ENCODE peak calls at places on chromosome 17, in ten cellular contexts. J is NCI-H1092, W is NCI-H1048, K is DMS 273 treated with DMSO at 0.1 percent for 48 hours, B is fibroblast of pulmonary artery, P is sciatic nerve, H is neuronal stem cell, A is non-pigmented ciliary epithelial cell, R is GM04503, T is foreskin keratinocyte. O is an unnamed sample.

GRCh38 chr17:37848690-37849616 is 75.3 kb upstream of the TBC1D3K start:
- DNase-seq in J (no peak), W (no peak), K (no peak), B (peak), P (no peak), H (no peak), A (peak), R (peak), T (peak), O (no peak)

GRCh38 chr17:73223626-73224616 is 31.1 kb downstream of the COG1 start:
- DNase-seq in J (no peak), W (no peak), K (no peak), B (peak), P (no peak), H (no peak), A (no peak), R (no peak), T (no peak), O (no peak)

GRCh38 chr17:8922451-8922850 is 43.1 kb downstream of the PIK3R5 start:
- DNase-seq in J (no peak), W (no peak), K (no peak), B (peak), P (no peak), H (no peak), A (peak), R (peak), T (peak), O (no peak)

GRCh38 chr17:83180264-83180995 is 101.0 kb downstream of the METRNL start:
- DNase-seq in J (no peak), W (no peak), K (no peak), B (no peak), P (peak), H (no peak), A (no peak), R (no peak), T (no peak), O (no peak)

GRCh38 chr17:32910769-32911168 is 17.2 kb upstream of the TMEM98 start:
- DNase-seq in J (no peak), W (no peak), K (no peak), B (no peak), P (no peak), H (no peak), A (no peak), R (no peak), T (no peak), O (no peak)

GRCh38 chr17:9576521-9577401 is at the start of gene CFAP52:
- DNase-seq in J (no peak), W (no peak), K (peak), B (peak), P (peak), H (peak), A (peak), R (no peak), T (peak), O (peak)

GRCh38 chr17:42107124-42107523 is 5.4 kb downstream of the DHX58 start:
- DNase-seq in J (no peak), W (no peak), K (no peak), B (no peak), P (no peak), H (no peak), A (no peak), R (no peak), T (no peak), O (no peak)

GRCh38 chr17:43880420-43880991 is 26.8 kb downstream of the MPP2 start:
- DNase-seq in J (peak), W (peak), K (peak), B (peak), P (peak), H (peak), A (no peak), R (no peak), T (no peak), O (no peak)

GRCh38 chr17:28755486-28755885 is 11.7 kb downstream of the TRAF4 start:
- DNase-seq in J (no peak), W (no peak), K (no peak), B (no peak), P (peak), H (no peak), A (no peak), R (no peak), T (no peak), O (no peak)

GRCh38 chr17:51397361-51398127 is 137.2 kb downstream of the UTP18 start:
- DNase-seq in J (no peak), W (no peak), K (no peak), B (peak), P (no peak), H (no peak), A (peak), R (peak), T (peak), O (no peak)

GRCh38 chr17:51487947-51488346 is 227.6 kb downstream of the UTP18 start:
- DNase-seq in J (no peak), W (no peak), K (no peak), B (no peak), P (no peak), H (peak), A (no peak), R (no peak), T (no peak), O (no peak)

GRCh38 chr17:17119533-17119932 is 77.3 kb downstream of the MPRIP start:
- DNase-seq in J (no peak), W (no peak), K (no peak), B (peak), P (no peak), H (no peak), A (no peak), R (no peak), T (peak), O (no peak)

GRCh38 chr17:45296003-45296832 is 20.6 kb downstream of the MAP3K14 start:
- DNase-seq in J (no peak), W (no peak), K (no peak), B (peak), P (no peak), H (no peak), A (no peak), R (no peak), T (peak), O (no peak)

GRCh38 chr17:2853111-2853721 is 57.0 kb downstream of the RAP1GAP2 start:
- DNase-seq in J (no peak), W (no peak), K (no peak), B (peak), P (peak), H (no peak), A (no peak), R (no peak), T (no peak), O (no peak)

GRCh38 chr17:78179372-78179771 is 7.5 kb downstream of the TK1 start:
- DNase-seq in J (no peak), W (no peak), K (no peak), B (peak), P (no peak), H (no peak), A (peak), R (no peak), T (no peak), O (no peak)

O was measured in NCI-H1105.